ENCODE peak calls at places on chromosomes 16 and 17, in five cellular contexts. L, Z, H, R and F are unnamed samples.

GRCh38 chr16:75238132-75238852 is 13.1 kb downstream of the BCAR1 start:
- DNase-seq in R (no peak), Z (peak; percentile 88), L (peak; percentile 46), H (no peak), F (peak; percentile 98)

GRCh38 chr16:51062039-51062438 is 89.0 kb downstream of the SALL1 start:
- DNase-seq in H (no peak), Z (no peak), R (no peak), L (no peak), F (no peak)

GRCh38 chr17:72295916-72296315 is 175.1 kb downstream of the SOX9 start:
- DNase-seq in R (no peak), L (no peak), Z (no peak), H (no peak), F (no peak)

GRCh38 chr17:49254066-49254465 is 23.5 kb upstream of the PHOSPHO1 start:
- DNase-seq in H (no peak), R (no peak), L (no peak), Z (no peak), F (no peak)

GRCh38 chr17:41013606-41014005 is 4.7 kb upstream of the KRTAP3-1 start:
- DNase-seq in L (no peak), Z (peak; percentile 9), R (no peak), H (no peak), F (peak; percentile 79)

GRCh38 chr17:269616-270514 is 82.7 kb downstream of the RPH3AL start:
- DNase-seq in Z (no peak), H (no peak), L (no peak), R (no peak), F (no peak)

GRCh38 chr16:62620259-62620658 is 584.0 kb upstream of the CDH8 start:
- DNase-seq in R (no peak), Z (no peak), H (no peak), L (no peak), F (peak; percentile 20)

GRCh38 chr16:4682616-4683254 is 10.6 kb upstream of the NUDT16L1 start:
- DNase-seq in H (peak; percentile 90), R (peak; percentile 54), L (peak; percentile 78), Z (no peak), F (peak; percentile 30)

GRCh38 chr16:1183235-1183907 is 30.5 kb downstream of the CACNA1H start:
- DNase-seq in Z (peak; percentile 73), L (peak; percentile 75), H (no peak), R (no peak), F (peak; percentile 72)

GRCh38 chr16:78448658-78449327 is 349.3 kb downstream of the WWOX start:
- DNase-seq in L (no peak), Z (no peak), R (no peak), H (peak; percentile 50), F (no peak)

GRCh38 chr17:78736526-78737079 is 45.5 kb downstream of the CYTH1 start:
- DNase-seq in R (peak; percentile 93), Z (peak; percentile 86), L (no peak), H (peak; percentile 58), F (no peak)

GRCh38 chr16:49019081-49019633 is 262.5 kb downstream of the CBLN1 start:
- DNase-seq in L (peak; percentile 67), R (no peak), Z (no peak), H (peak; percentile 49), F (no peak)

GRCh38 chr17:56913000-56913866 is 616 bp downstream of the TRIM25 start:
- DNase-seq in Z (peak; percentile 27), H (peak; percentile 76), R (peak; percentile 16), L (peak; percentile 59), F (peak; percentile 58)

GRCh38 chr17:63741251-63742049 is at the start of gene STRADA:
- DNase-seq in H (peak; percentile 99), L (peak; percentile 99), Z (peak; percentile 100), R (peak; percentile 100), F (peak; percentile 99)

GRCh38 chr16:2817496-2818277 is 650 bp downstream of the PRSS21 start:
- DNase-seq in L (no peak), Z (no peak), R (no peak), H (no peak), F (no peak)

GRCh38 chr17:47738178-47738577 is 5.1 kb downstream of the TBX21 start:
- DNase-seq in H (no peak), Z (no peak), L (no peak), R (no peak), F (no peak)

GRCh38 chr17:68019675-68020450 is 15.7 kb upstream of the KPNA2 start:
- DNase-seq in Z (peak; percentile 97), H (peak; percentile 94), L (peak; percentile 98), R (peak; percentile 99), F (peak; percentile 95)

GRCh38 chr17:82970067-82970466 is 109.3 kb upstream of the METRNL start:
- DNase-seq in H (no peak), L (no peak), R (no peak), Z (no peak), F (no peak)

GRCh38 chr17:83179378-83179777 is 100.0 kb downstream of the METRNL start:
- DNase-seq in R (no peak), L (no peak), Z (peak; percentile 2), H (no peak), F (no peak)

GRCh38 chr16:81755915-81756644 is 23.0 kb upstream of the PLCG2 start:
- DNase-seq in Z (no peak), H (peak; percentile 12), R (no peak), L (no peak), F (no peak)

GRCh38 chr16:86692476-86692875 is 114.1 kb downstream of the FOXL1 start:
- DNase-seq in R (no peak), H (no peak), L (no peak), Z (no peak), F (no peak)

GRCh38 chr16:10314811-10315210 is 71.0 kb upstream of the ATF7IP2 start:
- DNase-seq in Z (no peak), L (no peak), R (peak; percentile 36), H (no peak), F (peak; percentile 24)

GRCh38 chr16:54657058-54657708 is 273.5 kb upstream of the IRX5 start:
- DNase-seq in R (peak; percentile 31), L (no peak), Z (peak; percentile 69), H (peak; percentile 17), F (peak; percentile 76)

GRCh38 chr17:48646183-48647102 is 20.3 kb upstream of the HOXB9 start:
- DNase-seq in L (peak; percentile 42), H (peak; percentile 68), Z (no peak), R (no peak), F (no peak)

GRCh38 chr17:7548585-7549400 is at the start of gene TNFSF12:
- DNase-seq in R (peak; percentile 31), L (peak; percentile 61), H (peak; percentile 68), Z (peak; percentile 77), F (peak; percentile 66)

GRCh38 chr16:59355704-59356103 is 621.6 kb upstream of the GOT2 start:
- DNase-seq in R (no peak), H (peak; percentile 37), L (no peak), Z (no peak), F (no peak)

GRCh38 chr16:84881702-84882521 is 62.1 kb downstream of the CRISPLD2 start:
- DNase-seq in Z (peak; percentile 57), R (no peak), H (no peak), L (no peak), F (peak; percentile 98)

GRCh38 chr16:74759564-74759963 is 15.1 kb downstream of the FA2H start:
- DNase-seq in H (no peak), Z (no peak), L (no peak), R (no peak), F (no peak)

GRCh38 chr16:12067714-12068401 is 91.3 kb downstream of the SNX29 start:
- DNase-seq in L (peak; percentile 77), H (peak; percentile 84), R (peak; percentile 74), Z (peak; percentile 87), F (peak; percentile 85)

GRCh38 chr16:90023078-90023447 is 3.8 kb upstream of the DBNDD1 start:
- DNase-seq in Z (no peak), H (no peak), L (no peak), R (no peak), F (peak; percentile 44)

GRCh38 chr16:13270602-13271001 is 369.2 kb downstream of the SHISA9 start:
- DNase-seq in R (no peak), Z (no peak), L (no peak), H (no peak), F (no peak)

GRCh38 chr16:84350611-84351400 is 17.5 kb upstream of the ATP2C2 start:
- DNase-seq in H (no peak), Z (no peak), R (no peak), L (no peak), F (no peak)

GRCh38 chr16:49674255-49674980 is 181.5 kb downstream of the ZNF423 start:
- DNase-seq in R (peak; percentile 19), L (no peak), H (no peak), Z (no peak), F (no peak)

GRCh38 chr16:3008749-3009088 is 4.0 kb upstream of the CLDN9 start:
- DNase-seq in L (no peak), R (no peak), Z (no peak), H (no peak), F (no peak)

GRCh38 chr17:38418069-38418692 is 10.1 kb upstream of the ARHGAP23 start:
- DNase-seq in H (no peak), Z (no peak), R (no peak), L (no peak), F (no peak)

GRCh38 chr16:10003486-10003885 is 178.7 kb downstream of the GRIN2A start:
- DNase-seq in L (no peak), R (no peak), Z (no peak), H (no peak), F (no peak)

GRCh38 chr17:71959129-71959528 is 161.7 kb upstream of the SOX9 start:
- DNase-seq in Z (no peak), L (peak; percentile 16), H (peak; percentile 17), R (peak; percentile 74), F (peak; percentile 53)

GRCh38 chr16:58638148-58639036 is 8.8 kb upstream of the CNOT1 start:
- DNase-seq in H (peak; percentile 63), R (peak; percentile 74), Z (peak; percentile 82), L (peak; percentile 35), F (peak; percentile 96)

GRCh38 chr17:74177018-74177450 is 26.4 kb upstream of the RPL38 start:
- DNase-seq in L (no peak), H (no peak), Z (no peak), R (peak; percentile 60), F (peak; percentile 63)
- TF ChIP-seq EZH2phosphoT487 in L (no peak), H (no peak), Z (no peak), R (no peak), F (no peak)

GRCh38 chr17:69913241-69914015 is 161.6 kb upstream of the KCNJ16 start:
- DNase-seq in Z (no peak), R (no peak), L (no peak), H (no peak), F (peak; percentile 23)
- H2AFZ ChIP-seq in Z (no peak overlapping the region), R (no peak overlapping the region), L (no peak overlapping the region), H (peak overlapping the region; percentile 34), F (peak overlapping the region; percentile 60)

GRCh38 chr16:21100447-21100846 is 50.2 kb downstream of the DNAH3 start:
- DNase-seq in Z (peak; percentile 37), R (peak; percentile 77), L (no peak), H (no peak), F (peak; percentile 78)
- TF ChIP-seq EZH2 in Z (no peak), R (no peak), L (no peak), H (no peak), F (no peak)

DNA sequence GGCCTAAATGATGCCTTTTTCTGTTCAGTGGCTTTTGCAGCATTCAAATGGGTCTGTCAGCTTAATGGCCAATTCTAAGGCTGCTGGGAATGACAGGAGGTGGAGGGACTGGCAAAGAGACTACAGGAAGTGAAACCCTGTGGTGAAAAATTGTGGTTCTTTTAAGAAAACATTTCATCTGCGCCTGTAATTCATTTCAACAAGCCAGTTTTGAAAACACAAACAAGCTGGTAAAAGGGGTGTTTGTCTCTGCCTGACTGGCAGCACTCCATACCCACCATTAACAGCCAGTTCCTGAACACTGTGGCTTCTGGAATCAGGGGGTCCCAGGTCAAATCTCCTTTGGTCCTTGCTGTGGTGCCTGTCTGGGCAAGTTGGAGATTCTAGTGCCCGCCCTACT is 3.6 kb upstream of the KDM8 start:
- DNase-seq in L (no peak), R (no peak), Z (no peak), H (no peak), F (no peak)
- TF ChIP-seq EZH2phosphoT487 in L (no peak), R (no peak), Z (no peak), H (no peak), F (no peak)